ENCODE peak calls at places on chromosomes 5 and 9, in nine cellular contexts. E, I, F, T, J, N, L, C and X are unnamed samples.

GRCh38 chr5:65359981-65360380 is 121.7 kb downstream of the ADAMTS6 start:
- DNase-seq in E (no peak), I (no peak), F (no peak), T (no peak), J (no peak), N (no peak), L (no peak), C (no peak), X (no peak)

GRCh38 chr9:113808391-113809191 is 67.5 kb upstream of the ZNF618 start:
- DNase-seq in E (peak), I (no peak), F (peak), T (no peak), J (peak), N (no peak), L (peak), C (peak), X (no peak)

GRCh38 chr5:81778642-81779041 is 27.7 kb upstream of the SSBP2 start:
- DNase-seq in E (no peak), I (no peak), F (no peak), T (no peak), J (no peak), N (no peak), L (no peak), C (no peak), X (no peak)

GRCh38 chr5:107436276-107436675 is 234.5 kb downstream of the EFNA5 start:
- DNase-seq in E (no peak), I (no peak), F (no peak), T (no peak), J (no peak), N (no peak), L (no peak), C (no peak), X (no peak)

GRCh38 chr9:94140791-94141790 is 56.8 kb downstream of the PTPDC1 start:
- DNase-seq in E (no peak), I (no peak), F (no peak), T (no peak), J (no peak), N (no peak), L (no peak), C (no peak), X (no peak)

GRCh38 chr5:98605010-98605425 is 168.4 kb upstream of the RGMB start:
- DNase-seq in E (no peak), I (no peak), F (no peak), T (no peak), J (no peak), N (no peak), L (no peak), C (no peak), X (no peak)

GRCh38 chr5:98845878-98846277 is 72.4 kb downstream of the RGMB start:
- DNase-seq in E (no peak), I (no peak), F (no peak), T (no peak), J (no peak), N (no peak), L (no peak), C (no peak), X (no peak)

GRCh38 chr9:3756071-3756470 is 230.3 kb upstream of the RFX3 start:
- DNase-seq in E (no peak), I (no peak), F (no peak), T (no peak), J (no peak), N (no peak), L (no peak), C (no peak), X (no peak)

GRCh38 chr9:109997682-109998081 is 210.3 kb downstream of the C9orf152 start:
- DNase-seq in E (no peak), I (no peak), F (no peak), T (no peak), J (no peak), N (no peak), L (no peak), C (no peak), X (no peak)

GRCh38 chr5:15502208-15502607 is 2.2 kb downstream of the FBXL7 start:
- DNase-seq in E (no peak), I (no peak), F (no peak), T (no peak), J (no peak), N (no peak), L (no peak), C (no peak), X (no peak)

GRCh38 chr5:15501057-15501791 is 1.2 kb downstream of the FBXL7 start:
- DNase-seq in E (peak), I (no peak), F (peak), T (peak), J (peak), N (no peak), L (peak), C (no peak), X (no peak)

GRCh38 chr5:15500326-15500958 is 462 bp downstream of the FBXL7 start:
- DNase-seq in E (no peak), I (peak), F (peak), T (peak), J (peak), N (peak), L (peak), C (no peak), X (no peak)

GRCh38 chr5:15496886-15497285 is 3.1 kb upstream of the FBXL7 start:
- DNase-seq in E (no peak), I (no peak), F (no peak), T (peak), J (peak), N (no peak), L (no peak), C (no peak), X (no peak)

DNA sequence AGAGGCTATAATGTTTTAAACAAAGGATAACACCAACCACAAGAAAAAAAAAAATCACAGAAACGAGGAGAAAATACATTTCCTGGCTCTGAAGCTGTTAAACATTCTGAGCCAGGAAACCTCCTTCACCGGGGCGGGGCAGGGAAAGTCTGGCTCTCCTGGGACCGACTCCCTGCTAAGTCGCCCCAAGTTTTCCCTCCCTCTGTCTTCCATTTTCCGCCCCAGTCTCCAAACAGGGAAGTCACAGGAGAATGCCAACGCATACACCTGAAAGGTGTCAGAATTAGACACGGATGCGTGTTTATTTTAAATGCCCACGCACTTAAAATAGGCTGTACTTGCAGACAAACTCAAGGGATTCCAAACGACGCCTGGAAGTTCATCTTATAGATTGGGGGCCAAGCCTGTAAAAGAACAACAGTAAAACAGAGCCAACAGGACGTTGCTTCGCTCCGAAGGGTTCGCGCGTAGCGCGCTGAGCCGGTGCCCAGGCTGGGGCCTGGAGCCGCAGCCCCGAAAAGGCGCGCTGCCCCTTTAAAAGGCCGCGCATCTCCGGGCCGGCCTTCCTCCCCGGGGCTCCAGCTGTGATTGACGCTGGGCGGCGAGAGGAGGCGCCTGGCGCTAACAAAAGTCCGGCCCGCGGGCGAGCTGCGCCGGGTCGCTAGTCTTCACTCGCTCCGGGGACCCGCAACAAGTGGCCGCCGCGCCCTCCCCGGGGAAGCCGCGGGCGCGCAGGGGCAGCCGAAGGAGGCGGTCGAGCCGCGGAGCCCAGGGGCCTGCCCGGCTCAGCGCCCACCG is at the start of gene FBXL7:
- DNase-seq in E (no peak), I (peak), F (peak), T (peak), J (peak), N (peak), L (peak), C (peak), X (no peak)
- TF ChIP-seq CTCF in E (peak), I (no peak), F (no peak), T (no peak), J (no peak), N (no peak), L (no peak), C (no peak), X (peak)

DNA sequence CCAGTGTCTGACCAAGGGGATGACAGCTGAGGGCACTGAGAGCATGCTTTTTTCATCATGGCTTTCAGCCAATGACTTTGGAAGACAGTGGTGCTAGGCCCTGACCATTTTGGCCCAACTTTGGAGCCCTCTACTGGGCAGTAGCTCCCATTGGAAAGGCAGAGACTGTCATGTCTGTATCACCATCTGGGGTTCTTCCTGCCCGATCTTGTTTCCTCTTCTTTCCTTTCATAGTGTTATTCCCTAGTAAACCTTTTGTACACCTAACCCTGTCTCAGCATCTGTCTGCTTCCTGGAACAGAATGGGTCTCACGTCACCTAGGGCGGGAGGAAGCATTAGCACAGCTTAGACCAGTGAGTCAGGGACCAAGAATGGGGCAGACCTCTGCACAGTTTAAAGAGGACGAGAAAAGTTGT is 97.4 kb upstream of the MAST4 start:
- DNase-seq in E (no peak), I (no peak), F (no peak), T (no peak), J (peak), N (no peak), L (peak), C (peak), X (peak)
- TF ChIP-seq CTCF in E (no peak), I (no peak), F (no peak), T (no peak), J (no peak), N (no peak), L (peak), C (no peak), X (peak)

DNA sequence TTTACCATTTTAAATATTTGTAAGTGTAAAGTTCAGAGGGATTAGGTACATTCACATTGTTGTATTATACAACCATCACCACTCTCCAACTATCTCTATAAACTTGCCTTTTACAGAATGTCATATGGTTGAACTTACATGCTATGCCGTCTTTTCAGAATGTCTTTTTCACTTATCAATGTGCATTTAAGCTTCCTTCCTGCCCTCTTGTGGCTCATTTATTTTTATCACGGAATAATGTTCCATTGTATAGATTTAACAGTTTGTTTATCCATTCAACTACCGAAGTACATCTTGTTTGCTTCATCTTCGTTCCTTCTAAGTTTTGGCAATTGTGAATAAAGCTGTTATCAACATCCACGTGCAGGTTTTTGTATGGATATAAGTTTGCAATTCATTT is 133.3 kb upstream of the C6 start:
- DNase-seq in E (no peak), I (no peak), F (no peak), T (no peak), J (peak), N (no peak), L (no peak), C (no peak), X (no peak)
- TF ChIP-seq CTCF in E (peak), I (no peak), F (no peak), T (no peak), J (peak), N (no peak), L (peak), C (no peak), X (no peak)

GRCh38 chr5:35229076-35230042 is 928 bp downstream of the PRLR start:
- DNase-seq in E (no peak), I (peak), F (peak), T (peak), J (peak), N (no peak), L (peak), C (peak), X (no peak)
- TF ChIP-seq CTCF in E (no peak), I (no peak), F (no peak), T (no peak), J (peak), N (no peak), L (peak), C (no peak), X (peak)

DNA sequence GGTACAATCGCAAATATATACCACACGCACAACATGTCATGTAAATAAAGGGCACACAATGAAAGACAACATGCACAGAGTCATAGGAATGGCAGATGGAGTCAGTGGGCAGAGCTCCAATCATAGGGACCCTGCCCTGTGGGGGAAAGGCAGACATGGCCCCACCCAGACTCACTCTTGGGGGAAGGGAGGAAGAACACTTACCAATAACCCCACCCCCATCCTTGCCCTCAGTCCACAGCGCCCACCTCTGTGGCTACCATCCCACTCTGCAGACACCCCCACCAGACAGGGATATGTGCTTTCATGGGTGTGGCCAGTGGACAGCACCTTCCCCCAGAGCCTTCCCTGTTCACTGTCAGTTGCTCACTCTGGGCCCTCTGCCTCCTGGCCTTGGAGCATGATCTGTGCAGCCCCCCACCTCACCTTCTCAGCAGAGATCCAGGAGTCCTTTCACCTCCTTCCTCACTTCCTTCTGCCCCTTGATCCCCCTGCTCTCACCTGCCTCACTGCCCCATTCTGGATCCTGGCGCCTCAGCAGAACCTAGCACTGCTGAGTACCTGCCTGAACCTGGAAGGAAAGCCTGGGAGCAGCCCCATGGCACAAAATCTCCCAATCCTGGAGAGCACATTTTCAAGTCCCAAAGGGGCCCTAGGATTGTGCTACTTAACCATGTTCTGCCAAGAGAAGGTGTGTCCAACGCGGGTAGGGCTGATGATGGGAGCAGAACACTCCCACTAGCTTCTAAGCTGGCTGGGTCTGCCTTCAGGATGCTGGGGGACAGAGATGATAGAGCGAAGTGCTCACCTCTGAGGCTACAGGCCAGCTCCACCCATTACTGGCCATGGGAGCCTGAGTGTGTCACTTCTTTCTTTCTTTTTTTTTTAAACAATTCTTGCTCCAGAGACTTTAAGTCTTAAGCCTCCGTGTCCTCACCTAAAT is 1.5 kb upstream of the PHF19 start:
- DNase-seq in E (no peak), I (no peak), F (no peak), T (no peak), J (no peak), N (no peak), L (no peak), C (no peak), X (no peak)
- TF ChIP-seq CTCF in E (no peak), I (no peak), F (no peak), T (no peak), J (no peak), N (no peak), L (no peak), C (no peak), X (no peak)

DNA sequence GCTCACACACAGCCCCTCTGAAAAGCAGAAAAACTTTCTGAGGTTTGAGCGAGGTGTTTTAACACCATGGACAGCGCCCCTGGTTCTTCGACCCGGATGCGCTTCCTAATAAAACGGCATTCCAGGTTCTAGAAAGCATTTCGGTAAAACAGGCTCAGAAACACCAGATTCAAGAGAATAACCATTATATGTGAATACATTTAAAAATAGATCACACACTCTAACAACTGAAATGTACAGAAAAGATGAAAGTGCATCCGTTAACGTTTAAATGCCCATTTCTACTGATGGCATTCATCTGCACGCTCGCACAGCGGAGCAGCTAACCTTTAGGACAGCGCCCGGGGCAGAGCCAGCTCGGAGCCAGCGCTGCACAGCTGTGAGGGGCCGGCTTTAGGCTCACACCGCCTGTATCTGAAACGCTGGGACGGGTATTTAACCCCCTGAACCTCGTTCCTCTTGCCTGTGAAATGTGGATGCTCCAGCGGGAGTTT is 26.3 kb upstream of the TENT4A start:
- DNase-seq in E (no peak), I (no peak), F (no peak), T (peak), J (no peak), N (no peak), L (peak), C (peak), X (no peak)
- TF ChIP-seq CTCF in E (no peak), I (no peak), F (no peak), T (no peak), J (no peak), N (no peak), L (no peak), C (no peak), X (no peak)